ENCODE peak calls at places on chromosome 22, in four cellular contexts. P, C, N and G are unnamed samples.

GRCh38 chr22:48156603-48157355 is 1394.3 kb downstream of the TBC1D22A start:
- DNase-seq in P (no peak), C (no peak), N (no peak), G (no peak)

GRCh38 chr22:38973289-38974169 is 8.6 kb upstream of the APOBEC3B start:
- DNase-seq in P (peak; percentile 53), N (no peak), C (peak; percentile 81), G (peak; percentile 62)

GRCh38 chr22:29359469-29359868 is 28.9 kb downstream of the AP1B1 start:
- DNase-seq in N (no peak), P (peak; percentile 49), C (peak; percentile 56), G (peak; percentile 55)

GRCh38 chr22:17101475-17102296 is 16.9 kb downstream of the IL17RA start:
- DNase-seq in P (no peak), C (no peak), N (no peak), G (no peak)

GRCh38 chr22:39417641-39418040 is 18.1 kb downstream of the TAB1 start:
- DNase-seq in P (no peak), N (no peak), C (no peak), G (no peak)

GRCh38 chr22:49433717-49434611 is 393.7 kb downstream of the BRD1 start:
- DNase-seq in P (peak; percentile 71), C (peak; percentile 25), N (no peak), G (no peak)

GRCh38 chr22:21972293-21972779 is 10.3 kb downstream of the TOP3B start:
- DNase-seq in N (peak; percentile 22), P (peak; percentile 65), C (peak; percentile 85), G (peak; percentile 62)

GRCh38 chr22:17606472-17606871 is 22.1 kb downstream of the ATP6V1E1 start:
- DNase-seq in P (no peak), N (no peak), C (no peak), G (no peak)

GRCh38 chr22:31881867-31882266 is 62.5 kb upstream of the YWHAH start:
- DNase-seq in C (no peak), N (no peak), P (no peak), G (no peak)

GRCh38 chr22:17971711-17972110 is 52.6 kb downstream of the MICAL3 start:
- DNase-seq in N (no peak), P (no peak), C (no peak), G (no peak)

GRCh38 chr22:38403806-38404205 is 51.2 kb downstream of the KCNJ4 start:
- DNase-seq in C (peak; percentile 16), P (no peak), N (no peak), G (no peak)

GRCh38 chr22:31933406-31933805 is 10.9 kb upstream of the YWHAH start:
- DNase-seq in N (no peak), P (no peak), C (no peak), G (no peak)

GRCh38 chr22:38758276-38758945 is 2.6 kb upstream of the SUN2 start:
- DNase-seq in N (no peak), C (no peak), P (no peak), G (no peak)

GRCh38 chr22:50303848-50304527 is 3.5 kb downstream of the PLXNB2 start:
- DNase-seq in N (no peak), P (peak; percentile 85), C (no peak), G (peak; percentile 64)

GRCh38 chr22:23384451-23384850 is 195.6 kb downstream of the IGLL1 start:
- DNase-seq in P (no peak), N (no peak), C (no peak), G (no peak)

GRCh38 chr22:45441158-45441557 is 27.7 kb downstream of the RIBC2 start:
- DNase-seq in P (peak; percentile 73), C (peak; percentile 61), N (peak; percentile 51), G (peak; percentile 55)

GRCh38 chr22:36546092-36546804 is 17.3 kb upstream of the EIF3D start:
- DNase-seq in P (peak; percentile 64), N (no peak), C (peak; percentile 91), G (peak; percentile 62)

GRCh38 chr22:26905640-26906039 is 248.3 kb downstream of the MIAT start:
- DNase-seq in P (no peak), C (no peak), N (no peak), G (no peak)

GRCh38 chr22:27150530-27150909 is 493.1 kb downstream of the MIAT start:
- DNase-seq in C (no peak), N (no peak), P (no peak), G (no peak)

GRCh38 chr22:31235076-31235475 is 23.0 kb downstream of the LIMK2 start:
- DNase-seq in N (no peak), C (no peak), P (no peak), G (no peak)

GRCh38 chr22:49483946-49484345 is 343.7 kb downstream of the BRD1 start:
- DNase-seq in P (no peak), C (no peak), N (no peak), G (no peak)